ENCODE peak calls at places on chromosomes 16 and 17, in four cellular contexts. E, I, D and H are unnamed samples.

GRCh38 chr17:74812109-74812864 is 36.1 kb upstream of the NAT9 start:
- DNase-seq in I (no peak), E (no peak), D (no peak), H (no peak)

GRCh38 chr16:181668-182021 is 1.4 kb downstream of the HBQ1 start:
- DNase-seq in D (no peak), E (no peak), I (no peak), H (peak; percentile 13)

GRCh38 chr17:44971776-44972483 is 3.8 kb upstream of the C1QL1 start:
- DNase-seq in D (no peak), I (no peak), E (no peak), H (peak; percentile 37)

GRCh38 chr17:64077409-64077808 is 52.5 kb downstream of the ERN1 start:
- DNase-seq in E (no peak), D (no peak), I (peak; percentile 92), H (no peak)

GRCh38 chr16:87602005-87602790 is at the start of gene JPH3:
- DNase-seq in D (peak; percentile 50), I (no peak), E (no peak), H (no peak)

GRCh38 chr16:26826500-26826899 is 240.2 kb upstream of the C16orf82 start:
- DNase-seq in I (no peak), E (no peak), D (no peak), H (no peak)

GRCh38 chr17:16287563-16288027 is 65.7 kb downstream of the CENPV start:
- DNase-seq in I (no peak), E (peak; percentile 92), D (no peak), H (peak; percentile 70)

GRCh38 chr16:69301861-69302260 is 9.3 kb upstream of the VPS4A start:
- DNase-seq in D (no peak), I (no peak), E (no peak), H (no peak)

GRCh38 chr16:50679676-50680555 is 1.2 kb downstream of the SNX20 start:
- DNase-seq in E (no peak), D (no peak), I (no peak), H (no peak)

GRCh38 chr17:9676742-9677387 is 31.5 kb downstream of the USP43 start:
- DNase-seq in I (no peak), D (no peak), E (no peak), H (peak; percentile 52)

GRCh38 chr17:62965149-62965648 is 836 bp upstream of the TANC2 start:
- DNase-seq in E (no peak), I (no peak), D (no peak), H (no peak)